ENCODE peak calls at places on chromosomes 11 and 22, in six cellular contexts. S is heart left ventricle, J is HCT116, G is adrenal gland, Z is esophagus squamous epithelium, X is ovary. N is an unnamed sample.

GRCh38 chr11:123060265-123061000 is 1.5 kb downstream of the HSPA8 start:
- DNase-seq in G (no peak), Z (no peak), J (no peak), S (no peak), X (no peak), N (no peak)

GRCh38 chr22:44188986-44189630 is 8.4 kb downstream of the PARVG start:
- DNase-seq in J (no peak), G (no peak), X (no peak), Z (no peak), S (no peak), N (no peak)

GRCh38 chr22:40422558-40423245 is 52.3 kb downstream of the SGSM3 start:
- DNase-seq in X (no peak), S (no peak), Z (no peak), J (no peak), G (no peak), N (no peak)

GRCh38 chr22:47437636-47438035 is 675.2 kb downstream of the TBC1D22A start:
- DNase-seq in S (no peak), X (no peak), G (no peak), Z (no peak), J (no peak), N (peak)

GRCh38 chr22:47019012-47019790 is 256.8 kb downstream of the TBC1D22A start:
- DNase-seq in J (no peak), Z (no peak), S (no peak), G (no peak), X (peak), N (no peak)

GRCh38 chr11:40732107-40732506 is 727.3 kb downstream of the LRRC4C start:
- DNase-seq in Z (no peak), J (no peak), X (no peak), G (no peak), S (no peak), N (no peak)

GRCh38 chr11:10329356-10329755 is 24.5 kb downstream of the ADM start:
- DNase-seq in S (no peak), Z (no peak), G (no peak), X (no peak), J (no peak), N (no peak)

GRCh38 chr11:13169709-13170108 is 107.9 kb upstream of the BMAL1 start:
- DNase-seq in Z (no peak), G (peak), S (no peak), J (peak), X (no peak), N (no peak)

GRCh38 chr11:952406-953385 is 27.0 kb downstream of the AP2A2 start:
- DNase-seq in X (no peak), G (no peak), Z (no peak), S (no peak), J (no peak), N (no peak)

GRCh38 chr11:117535870-117536411 is 208.3 kb downstream of the CEP164 start:
- DNase-seq in Z (no peak), X (no peak), S (no peak), J (no peak), G (no peak), N (no peak)

GRCh38 chr11:36091256-36091811 is 147.5 kb downstream of the LDLRAD3 start:
- DNase-seq in X (no peak), J (no peak), Z (no peak), S (no peak), G (no peak), N (no peak)

GRCh38 chr11:85663781-85664560 is 958 bp downstream of the CREBZF start:
- DNase-seq in S (peak), X (peak), J (peak), G (peak), Z (peak), N (no peak)

GRCh38 chr11:72828081-72828567 is 13.9 kb downstream of the ATG16L2 start:
- DNase-seq in Z (no peak), S (no peak), X (peak), G (peak), J (no peak), N (no peak)

GRCh38 chr11:64268028-64268686 is 16.3 kb downstream of the BAD start:
- DNase-seq in S (no peak), Z (no peak), G (peak), X (no peak), J (no peak), N (no peak)

GRCh38 chr11:64265176-64266160 is 14.1 kb downstream of the PLCB3 start:
- DNase-seq in G (no peak), X (peak), S (no peak), J (no peak), Z (no peak), N (no peak)

GRCh38 chr11:64266339-64266738 is 15.0 kb downstream of the PLCB3 start:
- DNase-seq in G (peak), J (no peak), X (peak), S (no peak), Z (no peak), N (no peak)

GRCh38 chr11:64268687-64269379 is 15.6 kb downstream of the BAD start:
- DNase-seq in Z (no peak), J (no peak), G (peak), S (peak), X (peak), N (no peak)

GRCh38 chr11:64267207-64267945 is 16.0 kb downstream of the PLCB3 start:
- DNase-seq in X (peak), J (no peak), Z (no peak), G (peak), S (no peak), N (no peak)
- TF ChIP-seq POLR2A in X (no peak), J (no peak), Z (no peak), G (peak), S (no peak), N (no peak)

DNA sequence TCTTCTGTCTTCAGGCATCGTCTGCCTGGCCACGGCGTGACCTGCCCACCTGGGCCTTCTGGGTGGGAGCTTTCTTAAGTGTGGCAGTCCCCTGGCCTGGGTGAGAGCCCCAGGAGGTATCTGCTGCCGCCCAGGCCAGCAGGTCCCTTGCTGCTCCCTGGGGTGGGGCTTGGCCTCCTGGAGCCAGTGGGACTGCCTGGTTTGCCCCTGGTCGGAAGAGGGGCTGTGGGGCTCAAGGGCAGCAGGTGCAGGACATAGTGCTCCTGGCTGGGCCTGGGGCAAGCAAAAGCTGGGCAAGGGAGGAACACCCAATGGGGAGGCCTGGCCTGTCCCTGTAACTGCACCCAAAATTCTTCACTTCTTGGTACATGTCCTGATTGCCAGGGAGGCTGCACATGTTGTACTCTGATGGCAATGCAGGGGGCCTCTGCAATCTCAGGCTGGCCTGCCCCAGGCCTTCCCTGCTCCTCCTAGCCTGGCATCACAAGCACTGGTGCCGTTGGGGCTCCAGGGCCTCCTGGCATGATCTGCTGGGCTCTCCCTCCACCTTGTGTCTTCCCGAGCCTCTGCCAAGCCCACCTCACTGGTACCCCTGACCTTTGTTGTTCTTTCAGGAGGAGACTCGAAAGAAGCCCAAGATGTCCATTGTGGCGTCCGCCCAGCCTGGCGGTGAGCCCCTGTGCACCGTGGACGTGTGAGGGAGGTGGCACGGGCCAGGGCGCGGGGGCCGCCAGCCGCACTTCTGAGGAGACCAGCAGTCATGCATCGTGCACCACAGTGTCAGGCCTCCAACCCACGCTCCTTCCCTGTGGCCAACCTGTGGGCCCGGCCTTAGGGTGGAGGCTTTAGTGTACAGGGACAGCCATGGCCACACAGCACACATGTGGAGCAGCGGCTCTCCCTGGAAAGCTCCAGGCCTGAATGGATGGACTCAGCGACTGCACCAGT is 6.2 kb upstream of the RANBP1 start:
- DNase-seq in G (no peak), J (no peak), Z (no peak), S (peak), X (peak), N (no peak)
- H3K27ac ChIP-seq in G (no peak), J (peak), Z (no peak), S (no peak), X (no peak), N (no peak)

DNA sequence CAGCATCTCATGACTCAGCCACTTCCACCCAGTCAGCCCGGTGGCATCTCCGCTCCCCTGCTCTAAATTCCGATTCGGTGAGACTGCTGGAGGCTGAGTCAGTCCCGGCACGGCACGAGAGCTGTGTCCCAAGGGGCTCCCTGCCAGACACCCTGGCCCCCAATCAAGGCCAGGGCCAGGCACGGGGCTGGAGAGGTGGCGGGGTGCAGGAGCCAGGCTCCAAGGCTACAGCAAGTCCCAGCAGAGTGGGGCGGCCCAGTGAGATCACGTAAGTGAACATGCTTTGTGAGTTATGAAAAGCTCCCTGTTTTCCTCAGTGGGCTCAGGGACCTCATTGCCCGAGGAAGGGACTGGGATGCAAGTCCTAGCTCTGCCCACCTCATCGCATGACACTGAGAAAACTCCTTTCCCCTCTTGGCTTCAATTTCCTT is 3.0 kb downstream of the C11orf68 start:
- DNase-seq in X (peak), J (peak), G (peak), Z (no peak), S (peak), N (peak)
- TF ChIP-seq POLR2A in X (no peak), J (no peak), G (peak), Z (peak), S (no peak), N (peak)

GRCh38 chr22:18029686-18030267 is 5.4 kb upstream of the MICAL3 start:
- DNase-seq in Z (no peak), S (no peak), X (no peak), J (no peak), G (no peak), N (no peak)

GRCh38 chr22:18034076-18034475 is 9.7 kb upstream of the MICAL3 start:
- DNase-seq in J (no peak), S (no peak), Z (no peak), G (no peak), X (no peak), N (no peak)

GRCh38 chr22:18033204-18033998 is 9.0 kb upstream of the MICAL3 start:
- DNase-seq in S (peak), X (no peak), G (no peak), J (no peak), Z (no peak), N (no peak)

GRCh38 chr22:18031670-18032454 is 7.5 kb upstream of the MICAL3 start:
- DNase-seq in S (no peak), X (no peak), G (peak), Z (no peak), J (peak), N (no peak)

DNA sequence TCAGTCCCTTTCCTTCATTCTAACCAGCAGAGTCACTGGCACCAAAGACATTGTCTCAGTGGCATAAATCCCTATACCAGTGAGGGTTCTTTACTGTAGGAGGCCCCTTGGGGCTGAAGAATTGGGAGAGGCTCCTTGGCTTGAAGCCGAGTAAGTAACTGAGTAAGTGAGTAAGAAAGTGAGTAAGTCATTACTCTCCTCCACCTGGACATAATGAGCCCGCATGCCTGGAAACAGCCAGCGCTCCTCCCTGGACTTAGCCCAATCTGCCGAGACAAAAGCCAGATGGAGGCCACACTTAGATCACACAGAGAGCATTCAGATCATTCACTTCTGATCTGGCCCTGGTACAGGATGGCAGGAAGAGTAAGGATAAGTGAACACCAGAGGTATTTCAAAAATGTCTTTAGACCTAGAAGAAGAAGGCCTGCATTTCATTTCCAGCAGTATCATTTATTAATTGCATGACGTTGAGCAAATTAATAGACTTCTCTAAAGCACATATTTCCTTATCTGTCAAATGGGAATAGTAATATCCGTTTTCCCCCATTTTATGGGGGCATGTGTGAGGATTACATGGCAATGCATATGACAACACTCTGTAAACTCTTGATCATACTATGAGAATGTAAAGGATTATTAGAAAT is 8.2 kb upstream of the MICAL3 start:
- DNase-seq in Z (no peak), S (peak), G (no peak), X (no peak), J (peak), N (no peak)
- H3K27ac ChIP-seq in Z (peak), S (peak), G (no peak), X (no peak), J (peak), N (peak)

GRCh38 chr22:37608477-37609239 is at the start of gene GGA1:
- DNase-seq in J (peak), X (peak), G (peak), Z (peak), S (peak), N (peak)
- TF ChIP-seq POLR2A in J (no peak), X (peak), G (peak), Z (peak), S (peak), N (peak)

DNA sequence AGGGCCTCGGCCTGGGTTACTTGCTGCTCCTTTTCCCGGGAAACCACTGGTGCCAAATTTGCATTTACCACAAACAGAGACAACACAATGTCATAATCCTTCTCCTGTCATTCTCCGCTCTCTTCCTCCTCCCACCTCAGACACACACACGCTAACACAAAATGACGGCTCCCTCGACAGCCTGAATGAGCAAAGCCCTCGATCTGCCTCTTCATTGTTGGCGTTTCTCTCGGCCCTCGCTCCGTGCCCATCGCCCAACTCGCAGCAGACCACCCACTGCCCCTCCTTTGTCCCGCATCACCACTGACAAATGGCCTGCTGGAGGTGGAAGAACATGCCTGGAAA is 12.5 kb upstream of the TCF20 start:
- DNase-seq in X (no peak), G (no peak), Z (no peak), J (no peak), S (no peak), N (no peak)
- H3K27ac ChIP-seq in X (no peak), G (peak), Z (no peak), J (no peak), S (no peak), N (peak)

GRCh38 chr11:8832571-8833260 is 78.3 kb upstream of the AKIP1 start:
- DNase-seq in Z (no peak), S (no peak), J (no peak), G (no peak), X (no peak), N (no peak)
- TF ChIP-seq POLR2A in Z (no peak), S (no peak), J (no peak), G (no peak), X (no peak), N (no peak)

DNA sequence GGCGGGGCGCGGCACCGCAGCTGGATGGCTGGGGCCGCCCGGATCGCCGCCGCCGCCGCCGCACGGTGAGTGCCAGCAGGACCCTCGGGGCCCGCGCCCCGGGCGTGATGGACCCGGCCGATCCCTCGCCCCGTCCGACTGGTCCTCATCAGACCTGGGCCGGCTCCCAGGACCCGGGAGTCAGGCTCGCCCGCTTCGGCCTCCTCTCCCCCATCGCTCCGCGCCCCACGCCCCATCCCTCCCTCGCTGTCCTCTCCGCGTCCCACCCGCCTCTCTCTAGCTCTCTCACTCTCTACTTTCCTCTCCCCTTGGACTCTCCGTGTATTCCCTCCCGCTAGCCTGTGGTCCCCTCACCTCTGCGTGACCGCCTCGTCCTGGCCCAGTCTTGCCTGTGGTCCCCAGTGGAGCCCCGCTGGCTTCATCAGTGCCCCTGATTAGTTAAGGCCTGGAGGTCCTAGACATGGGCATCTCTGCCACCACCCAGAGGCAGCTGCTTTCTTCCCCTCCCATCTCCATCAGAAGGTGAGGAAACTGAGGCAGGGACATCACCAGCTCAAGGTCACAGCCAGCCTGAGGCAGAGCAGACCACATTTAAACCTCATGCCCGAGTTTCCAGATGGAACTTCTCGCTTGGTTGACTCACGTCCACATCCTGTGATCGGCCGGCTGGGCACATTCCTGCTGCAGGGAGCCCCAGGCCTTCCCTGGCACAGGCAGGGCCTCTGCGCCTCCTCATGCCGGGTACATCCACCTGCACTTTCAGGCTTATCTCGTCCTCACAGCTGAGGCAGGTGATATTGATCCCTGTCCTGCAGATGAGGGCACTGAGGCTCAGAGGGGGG is 429 bp downstream of the SLC39A13 start:
- DNase-seq in Z (no peak), X (no peak), G (peak), J (no peak), S (peak), N (peak)
- H3K27ac ChIP-seq in Z (peak), X (peak), G (peak), J (peak), S (peak), N (peak)